ENCODE peak calls at places on chromosomes 13 and 19, in nine cellular contexts. One of them, this sample, is unnamed.

GRCh38 chr19:13633109-13633508 is 126.8 kb upstream of the CACNA1A start:
- DNase-seq in head of caudate nucleus: no peak
- DNase-seq in stimulated activated CD4-positive, alpha-beta T cell treated with anti-CD3 and anti-CD28 coated beads, Interleukin-4, amount 100 ng/mL, for 4 hours: no peak
- DNase-seq in activated CD8-positive, alpha-beta T cell treated with anti-CD3 and anti-CD28 coated beads, Interleukin-2, amount 10 ng/mL, durations not matched to agents 7 days and 5 days: no peak
- DNase-seq in fibroblast of lung: peak; percentile 95
- DNase-seq in T-helper 1 cell: no peak
- DNase-seq in NCI-H774: peak; percentile 94
- DNase-seq in A549: no peak
- DNase-seq in neural crest cell: no peak
- DNase-seq in this sample: no peak

GRCh38 chr13:34174671-34175145 is 356.8 kb downstream of the RFC3 start:
- DNase-seq in head of caudate nucleus: no peak
- DNase-seq in stimulated activated CD4-positive, alpha-beta T cell treated with anti-CD3 and anti-CD28 coated beads, Interleukin-4, amount 100 ng/mL, for 4 hours: no peak
- DNase-seq in activated CD8-positive, alpha-beta T cell treated with anti-CD3 and anti-CD28 coated beads, Interleukin-2, amount 10 ng/mL, durations not matched to agents 7 days and 5 days: no peak
- DNase-seq in fibroblast of lung: peak; percentile 62
- DNase-seq in T-helper 1 cell: no peak
- DNase-seq in NCI-H774: no peak
- DNase-seq in A549: no peak
- DNase-seq in neural crest cell: no peak
- DNase-seq in this sample: no peak

GRCh38 chr13:40130871-40131636 is 475.6 kb downstream of the COG6 start:
- DNase-seq in head of caudate nucleus: no peak
- DNase-seq in stimulated activated CD4-positive, alpha-beta T cell treated with anti-CD3 and anti-CD28 coated beads, Interleukin-4, amount 100 ng/mL, for 4 hours: peak; percentile 39
- DNase-seq in activated CD8-positive, alpha-beta T cell treated with anti-CD3 and anti-CD28 coated beads, Interleukin-2, amount 10 ng/mL, durations not matched to agents 7 days and 5 days: no peak
- DNase-seq in fibroblast of lung: peak; percentile 68
- DNase-seq in T-helper 1 cell: no peak
- DNase-seq in NCI-H774: no peak
- DNase-seq in A549: peak; percentile 26
- DNase-seq in neural crest cell: no peak
- DNase-seq in this sample: no peak

GRCh38 chr13:27919934-27920676 is at the start of gene PDX1:
- DNase-seq in head of caudate nucleus: no peak
- DNase-seq in stimulated activated CD4-positive, alpha-beta T cell treated with anti-CD3 and anti-CD28 coated beads, Interleukin-4, amount 100 ng/mL, for 4 hours: peak; percentile 6
- DNase-seq in activated CD8-positive, alpha-beta T cell treated with anti-CD3 and anti-CD28 coated beads, Interleukin-2, amount 10 ng/mL, durations not matched to agents 7 days and 5 days: no peak
- DNase-seq in fibroblast of lung: no peak
- DNase-seq in T-helper 1 cell: no peak
- DNase-seq in NCI-H774: no peak
- DNase-seq in A549: peak; percentile 71
- DNase-seq in neural crest cell: no peak
- DNase-seq in this sample: peak; percentile 38

GRCh38 chr19:28169168-28169862 is 1043.6 kb downstream of the UQCRFS1 start:
- DNase-seq in head of caudate nucleus: no peak
- DNase-seq in stimulated activated CD4-positive, alpha-beta T cell treated with anti-CD3 and anti-CD28 coated beads, Interleukin-4, amount 100 ng/mL, for 4 hours: no peak
- DNase-seq in activated CD8-positive, alpha-beta T cell treated with anti-CD3 and anti-CD28 coated beads, Interleukin-2, amount 10 ng/mL, durations not matched to agents 7 days and 5 days: no peak
- DNase-seq in fibroblast of lung: no peak
- DNase-seq in T-helper 1 cell: no peak
- DNase-seq in NCI-H774: no peak
- DNase-seq in A549: no peak
- DNase-seq in neural crest cell: no peak
- DNase-seq in this sample: no peak

GRCh38 chr13:106350208-106350607 is 185.3 kb downstream of the EFNB2 start:
- DNase-seq in head of caudate nucleus: no peak
- DNase-seq in stimulated activated CD4-positive, alpha-beta T cell treated with anti-CD3 and anti-CD28 coated beads, Interleukin-4, amount 100 ng/mL, for 4 hours: no peak
- DNase-seq in activated CD8-positive, alpha-beta T cell treated with anti-CD3 and anti-CD28 coated beads, Interleukin-2, amount 10 ng/mL, durations not matched to agents 7 days and 5 days: no peak
- DNase-seq in fibroblast of lung: no peak
- DNase-seq in T-helper 1 cell: no peak
- DNase-seq in NCI-H774: no peak
- DNase-seq in A549: no peak
- DNase-seq in neural crest cell: no peak
- DNase-seq in this sample: no peak

GRCh38 chr19:11264452-11265176 is 2.3 kb upstream of the DOCK6 start:
- DNase-seq in head of caudate nucleus: no peak
- DNase-seq in stimulated activated CD4-positive, alpha-beta T cell treated with anti-CD3 and anti-CD28 coated beads, Interleukin-4, amount 100 ng/mL, for 4 hours: no peak
- DNase-seq in activated CD8-positive, alpha-beta T cell treated with anti-CD3 and anti-CD28 coated beads, Interleukin-2, amount 10 ng/mL, durations not matched to agents 7 days and 5 days: no peak
- DNase-seq in fibroblast of lung: no peak
- DNase-seq in T-helper 1 cell: no peak
- DNase-seq in NCI-H774: no peak
- DNase-seq in A549: no peak
- DNase-seq in neural crest cell: no peak
- DNase-seq in this sample: no peak

GRCh38 chr19:45103200-45103624 is 10.2 kb downstream of the PPP1R37 start:
- DNase-seq in head of caudate nucleus: peak; percentile 49
- DNase-seq in stimulated activated CD4-positive, alpha-beta T cell treated with anti-CD3 and anti-CD28 coated beads, Interleukin-4, amount 100 ng/mL, for 4 hours: peak; percentile 16
- DNase-seq in activated CD8-positive, alpha-beta T cell treated with anti-CD3 and anti-CD28 coated beads, Interleukin-2, amount 10 ng/mL, durations not matched to agents 7 days and 5 days: peak; percentile 71
- DNase-seq in fibroblast of lung: peak; percentile 29
- DNase-seq in T-helper 1 cell: peak; percentile 30
- DNase-seq in NCI-H774: no peak
- DNase-seq in A549: no peak
- DNase-seq in neural crest cell: no peak
- DNase-seq in this sample: peak; percentile 64

GRCh38 chr13:41919031-41919740 is 41.7 kb downstream of the VWA8 start:
- DNase-seq in head of caudate nucleus: no peak
- DNase-seq in stimulated activated CD4-positive, alpha-beta T cell treated with anti-CD3 and anti-CD28 coated beads, Interleukin-4, amount 100 ng/mL, for 4 hours: no peak
- DNase-seq in activated CD8-positive, alpha-beta T cell treated with anti-CD3 and anti-CD28 coated beads, Interleukin-2, amount 10 ng/mL, durations not matched to agents 7 days and 5 days: no peak
- DNase-seq in fibroblast of lung: no peak
- DNase-seq in T-helper 1 cell: no peak
- DNase-seq in NCI-H774: no peak
- DNase-seq in A549: no peak
- DNase-seq in neural crest cell: no peak
- DNase-seq in this sample: no peak

GRCh38 chr19:52494518-52494917 is 33.0 kb upstream of the ZNF808 start:
- DNase-seq in head of caudate nucleus: no peak
- DNase-seq in stimulated activated CD4-positive, alpha-beta T cell treated with anti-CD3 and anti-CD28 coated beads, Interleukin-4, amount 100 ng/mL, for 4 hours: no peak
- DNase-seq in activated CD8-positive, alpha-beta T cell treated with anti-CD3 and anti-CD28 coated beads, Interleukin-2, amount 10 ng/mL, durations not matched to agents 7 days and 5 days: no peak
- DNase-seq in fibroblast of lung: no peak
- DNase-seq in T-helper 1 cell: no peak
- DNase-seq in NCI-H774: no peak
- DNase-seq in A549: no peak
- DNase-seq in neural crest cell: no peak
- DNase-seq in this sample: no peak

GRCh38 chr19:8108560-8109445 is 40.6 kb downstream of the FBN3 start:
- DNase-seq in head of caudate nucleus: no peak
- DNase-seq in stimulated activated CD4-positive, alpha-beta T cell treated with anti-CD3 and anti-CD28 coated beads, Interleukin-4, amount 100 ng/mL, for 4 hours: no peak
- DNase-seq in activated CD8-positive, alpha-beta T cell treated with anti-CD3 and anti-CD28 coated beads, Interleukin-2, amount 10 ng/mL, durations not matched to agents 7 days and 5 days: no peak
- DNase-seq in fibroblast of lung: no peak
- DNase-seq in T-helper 1 cell: no peak
- DNase-seq in NCI-H774: no peak
- DNase-seq in A549: no peak
- DNase-seq in neural crest cell: no peak
- DNase-seq in this sample: no peak

GRCh38 chr13:110644892-110645521 is 29.7 kb downstream of the NAXD start:
- DNase-seq in head of caudate nucleus: peak; percentile 73
- DNase-seq in stimulated activated CD4-positive, alpha-beta T cell treated with anti-CD3 and anti-CD28 coated beads, Interleukin-4, amount 100 ng/mL, for 4 hours: no peak
- DNase-seq in activated CD8-positive, alpha-beta T cell treated with anti-CD3 and anti-CD28 coated beads, Interleukin-2, amount 10 ng/mL, durations not matched to agents 7 days and 5 days: peak; percentile 80
- DNase-seq in fibroblast of lung: peak; percentile 64
- DNase-seq in T-helper 1 cell: peak; percentile 41
- DNase-seq in NCI-H774: no peak
- DNase-seq in A549: no peak
- DNase-seq in neural crest cell: peak; percentile 49
- DNase-seq in this sample: peak; percentile 83

GRCh38 chr19:39645800-39646411 is 9.8 kb upstream of the LGALS16 start:
- DNase-seq in head of caudate nucleus: no peak
- DNase-seq in stimulated activated CD4-positive, alpha-beta T cell treated with anti-CD3 and anti-CD28 coated beads, Interleukin-4, amount 100 ng/mL, for 4 hours: no peak
- DNase-seq in activated CD8-positive, alpha-beta T cell treated with anti-CD3 and anti-CD28 coated beads, Interleukin-2, amount 10 ng/mL, durations not matched to agents 7 days and 5 days: peak; percentile 52
- DNase-seq in fibroblast of lung: peak; percentile 10
- DNase-seq in T-helper 1 cell: no peak
- DNase-seq in NCI-H774: no peak
- DNase-seq in A549: no peak
- DNase-seq in neural crest cell: peak; percentile 38
- DNase-seq in this sample: no peak

GRCh38 chr19:28960586-28960985 is 252.4 kb downstream of the UQCRFS1 start:
- DNase-seq in head of caudate nucleus: no peak
- DNase-seq in stimulated activated CD4-positive, alpha-beta T cell treated with anti-CD3 and anti-CD28 coated beads, Interleukin-4, amount 100 ng/mL, for 4 hours: no peak
- DNase-seq in activated CD8-positive, alpha-beta T cell treated with anti-CD3 and anti-CD28 coated beads, Interleukin-2, amount 10 ng/mL, durations not matched to agents 7 days and 5 days: no peak
- DNase-seq in fibroblast of lung: no peak
- DNase-seq in T-helper 1 cell: no peak
- DNase-seq in NCI-H774: no peak
- DNase-seq in A549: no peak
- DNase-seq in neural crest cell: no peak
- DNase-seq in this sample: no peak

GRCh38 chr13:45200701-45201230 is at the start of gene KCTD4:
- DNase-seq in head of caudate nucleus: no peak
- DNase-seq in stimulated activated CD4-positive, alpha-beta T cell treated with anti-CD3 and anti-CD28 coated beads, Interleukin-4, amount 100 ng/mL, for 4 hours: no peak
- DNase-seq in activated CD8-positive, alpha-beta T cell treated with anti-CD3 and anti-CD28 coated beads, Interleukin-2, amount 10 ng/mL, durations not matched to agents 7 days and 5 days: no peak
- DNase-seq in fibroblast of lung: no peak
- DNase-seq in T-helper 1 cell: no peak
- DNase-seq in NCI-H774: no peak
- DNase-seq in A549: no peak
- DNase-seq in neural crest cell: no peak
- DNase-seq in this sample: no peak

GRCh38 chr13:113724016-113724758 is 34.8 kb upstream of the TMEM255B start:
- DNase-seq in head of caudate nucleus: no peak
- DNase-seq in stimulated activated CD4-positive, alpha-beta T cell treated with anti-CD3 and anti-CD28 coated beads, Interleukin-4, amount 100 ng/mL, for 4 hours: no peak
- DNase-seq in activated CD8-positive, alpha-beta T cell treated with anti-CD3 and anti-CD28 coated beads, Interleukin-2, amount 10 ng/mL, durations not matched to agents 7 days and 5 days: no peak
- DNase-seq in fibroblast of lung: no peak
- DNase-seq in T-helper 1 cell: no peak
- DNase-seq in NCI-H774: no peak
- DNase-seq in A549: no peak
- DNase-seq in neural crest cell: no peak
- DNase-seq in this sample: peak; percentile 4

GRCh38 chr13:98297043-98297442 is 120.0 kb upstream of the RNF113B start:
- DNase-seq in head of caudate nucleus: no peak
- DNase-seq in stimulated activated CD4-positive, alpha-beta T cell treated with anti-CD3 and anti-CD28 coated beads, Interleukin-4, amount 100 ng/mL, for 4 hours: no peak
- DNase-seq in activated CD8-positive, alpha-beta T cell treated with anti-CD3 and anti-CD28 coated beads, Interleukin-2, amount 10 ng/mL, durations not matched to agents 7 days and 5 days: no peak
- DNase-seq in fibroblast of lung: no peak
- DNase-seq in T-helper 1 cell: no peak
- DNase-seq in NCI-H774: peak; percentile 58
- DNase-seq in A549: no peak
- DNase-seq in neural crest cell: no peak
- DNase-seq in this sample: no peak

GRCh38 chr19:13085673-13086072 is 17.0 kb downstream of the LYL1 start:
- DNase-seq in head of caudate nucleus: no peak
- DNase-seq in stimulated activated CD4-positive, alpha-beta T cell treated with anti-CD3 and anti-CD28 coated beads, Interleukin-4, amount 100 ng/mL, for 4 hours: no peak
- DNase-seq in activated CD8-positive, alpha-beta T cell treated with anti-CD3 and anti-CD28 coated beads, Interleukin-2, amount 10 ng/mL, durations not matched to agents 7 days and 5 days: no peak
- DNase-seq in fibroblast of lung: no peak
- DNase-seq in T-helper 1 cell: no peak
- DNase-seq in NCI-H774: no peak
- DNase-seq in A549: no peak
- DNase-seq in neural crest cell: no peak
- DNase-seq in this sample: no peak

GRCh38 chr13:80376554-80376953 is 35.6 kb upstream of the SPRY2 start:
- DNase-seq in head of caudate nucleus: no peak
- DNase-seq in stimulated activated CD4-positive, alpha-beta T cell treated with anti-CD3 and anti-CD28 coated beads, Interleukin-4, amount 100 ng/mL, for 4 hours: no peak
- DNase-seq in activated CD8-positive, alpha-beta T cell treated with anti-CD3 and anti-CD28 coated beads, Interleukin-2, amount 10 ng/mL, durations not matched to agents 7 days and 5 days: no peak
- DNase-seq in fibroblast of lung: no peak
- DNase-seq in T-helper 1 cell: no peak
- DNase-seq in NCI-H774: no peak
- DNase-seq in A549: no peak
- DNase-seq in neural crest cell: no peak
- DNase-seq in this sample: no peak

GRCh38 chr19:50959731-50960500 is 7.1 kb upstream of the KLK5 start:
- DNase-seq in head of caudate nucleus: no peak
- DNase-seq in stimulated activated CD4-positive, alpha-beta T cell treated with anti-CD3 and anti-CD28 coated beads, Interleukin-4, amount 100 ng/mL, for 4 hours: no peak
- DNase-seq in activated CD8-positive, alpha-beta T cell treated with anti-CD3 and anti-CD28 coated beads, Interleukin-2, amount 10 ng/mL, durations not matched to agents 7 days and 5 days: no peak
- DNase-seq in fibroblast of lung: no peak
- DNase-seq in T-helper 1 cell: no peak
- DNase-seq in NCI-H774: no peak
- DNase-seq in A549: no peak
- DNase-seq in neural crest cell: no peak
- DNase-seq in this sample: no peak

GRCh38 chr13:109345433-109345941 is 440.9 kb downstream of the IRS2 start:
- DNase-seq in head of caudate nucleus: no peak
- DNase-seq in stimulated activated CD4-positive, alpha-beta T cell treated with anti-CD3 and anti-CD28 coated beads, Interleukin-4, amount 100 ng/mL, for 4 hours: no peak
- DNase-seq in activated CD8-positive, alpha-beta T cell treated with anti-CD3 and anti-CD28 coated beads, Interleukin-2, amount 10 ng/mL, durations not matched to agents 7 days and 5 days: no peak
- DNase-seq in fibroblast of lung: peak; percentile 19
- DNase-seq in T-helper 1 cell: no peak
- DNase-seq in NCI-H774: no peak
- DNase-seq in A549: no peak
- DNase-seq in neural crest cell: no peak
- DNase-seq in this sample: peak; percentile 86

GRCh38 chr13:113846639-113847318 is 17.1 kb downstream of the GAS6 start:
- DNase-seq in head of caudate nucleus: no peak
- DNase-seq in stimulated activated CD4-positive, alpha-beta T cell treated with anti-CD3 and anti-CD28 coated beads, Interleukin-4, amount 100 ng/mL, for 4 hours: no peak
- DNase-seq in activated CD8-positive, alpha-beta T cell treated with anti-CD3 and anti-CD28 coated beads, Interleukin-2, amount 10 ng/mL, durations not matched to agents 7 days and 5 days: peak; percentile 58
- DNase-seq in fibroblast of lung: no peak
- DNase-seq in T-helper 1 cell: no peak
- DNase-seq in NCI-H774: no peak
- DNase-seq in A549: no peak
- DNase-seq in neural crest cell: no peak
- DNase-seq in this sample: no peak

GRCh38 chr13:98686281-98686680 is 66.2 kb downstream of the SLC15A1 start:
- DNase-seq in head of caudate nucleus: no peak
- DNase-seq in stimulated activated CD4-positive, alpha-beta T cell treated with anti-CD3 and anti-CD28 coated beads, Interleukin-4, amount 100 ng/mL, for 4 hours: no peak
- DNase-seq in activated CD8-positive, alpha-beta T cell treated with anti-CD3 and anti-CD28 coated beads, Interleukin-2, amount 10 ng/mL, durations not matched to agents 7 days and 5 days: no peak
- DNase-seq in fibroblast of lung: no peak
- DNase-seq in T-helper 1 cell: no peak
- DNase-seq in NCI-H774: no peak
- DNase-seq in A549: no peak
- DNase-seq in neural crest cell: no peak
- DNase-seq in this sample: no peak

GRCh38 chr19:49916839-49917733 is 11.9 kb upstream of the ATF5 start:
- DNase-seq in head of caudate nucleus: peak; percentile 36
- DNase-seq in stimulated activated CD4-positive, alpha-beta T cell treated with anti-CD3 and anti-CD28 coated beads, Interleukin-4, amount 100 ng/mL, for 4 hours: no peak
- DNase-seq in activated CD8-positive, alpha-beta T cell treated with anti-CD3 and anti-CD28 coated beads, Interleukin-2, amount 10 ng/mL, durations not matched to agents 7 days and 5 days: no peak
- DNase-seq in fibroblast of lung: no peak
- DNase-seq in T-helper 1 cell: no peak
- DNase-seq in NCI-H774: no peak
- DNase-seq in A549: no peak
- DNase-seq in neural crest cell: no peak
- DNase-seq in this sample: no peak

GRCh38 chr19:19355606-19356139 is 35.0 kb downstream of the MAU2 start:
- DNase-seq in head of caudate nucleus: no peak
- DNase-seq in stimulated activated CD4-positive, alpha-beta T cell treated with anti-CD3 and anti-CD28 coated beads, Interleukin-4, amount 100 ng/mL, for 4 hours: no peak
- DNase-seq in activated CD8-positive, alpha-beta T cell treated with anti-CD3 and anti-CD28 coated beads, Interleukin-2, amount 10 ng/mL, durations not matched to agents 7 days and 5 days: no peak
- DNase-seq in fibroblast of lung: no peak
- DNase-seq in T-helper 1 cell: no peak
- DNase-seq in NCI-H774: no peak
- DNase-seq in A549: no peak
- DNase-seq in neural crest cell: no peak
- DNase-seq in this sample: no peak

GRCh38 chr13:42720116-42720857 is 61.1 kb upstream of the FAM216B start:
- DNase-seq in head of caudate nucleus: no peak
- DNase-seq in stimulated activated CD4-positive, alpha-beta T cell treated with anti-CD3 and anti-CD28 coated beads, Interleukin-4, amount 100 ng/mL, for 4 hours: peak; percentile 7
- DNase-seq in activated CD8-positive, alpha-beta T cell treated with anti-CD3 and anti-CD28 coated beads, Interleukin-2, amount 10 ng/mL, durations not matched to agents 7 days and 5 days: no peak
- DNase-seq in fibroblast of lung: peak; percentile 100
- DNase-seq in T-helper 1 cell: no peak
- DNase-seq in NCI-H774: no peak
- DNase-seq in A549: peak; percentile 66
- DNase-seq in neural crest cell: no peak
- DNase-seq in this sample: peak; percentile 63

GRCh38 chr13:31950121-31950810 is 81.3 kb upstream of the FRY start:
- DNase-seq in head of caudate nucleus: no peak
- DNase-seq in stimulated activated CD4-positive, alpha-beta T cell treated with anti-CD3 and anti-CD28 coated beads, Interleukin-4, amount 100 ng/mL, for 4 hours: no peak
- DNase-seq in activated CD8-positive, alpha-beta T cell treated with anti-CD3 and anti-CD28 coated beads, Interleukin-2, amount 10 ng/mL, durations not matched to agents 7 days and 5 days: no peak
- DNase-seq in fibroblast of lung: no peak
- DNase-seq in T-helper 1 cell: no peak
- DNase-seq in NCI-H774: no peak
- DNase-seq in A549: no peak
- DNase-seq in neural crest cell: no peak
- DNase-seq in this sample: no peak

This sample was measured in BE2C.